ENCODE peak calls at places on chromosome 10, in four cellular contexts. L is PC-3, U is endothelial cell of umbilical vein, V is cardiac fibroblast. I is an unnamed sample.

GRCh38 chr10:118571123-118571522 is 24.3 kb downstream of the PRLHR start:
- DNase-seq in U (no peak), V (peak), L (no peak), I (no peak)

GRCh38 chr10:80465839-80466590 is 11.9 kb downstream of the TSPAN14 start:
- DNase-seq in U (no peak), V (no peak), L (no peak), I (no peak)

GRCh38 chr10:71234017-71234894 is 21.9 kb downstream of the UNC5B start:
- DNase-seq in U (no peak), L (no peak), V (no peak), I (no peak)

GRCh38 chr10:21934307-21934706 is 69.2 kb downstream of the DNAJC1 start:
- DNase-seq in U (no peak), V (peak), L (no peak), I (no peak)

GRCh38 chr10:6102128-6102527 is 13.3 kb downstream of the RBM17 start:
- DNase-seq in L (no peak), U (no peak), V (no peak), I (no peak)

GRCh38 chr10:43299579-43299978 is 32.7 kb upstream of the RASGEF1A start:
- DNase-seq in U (no peak), V (no peak), L (no peak), I (no peak)

GRCh38 chr10:132236881-132237280 is 50.1 kb downstream of the DPYSL4 start:
- DNase-seq in V (no peak), L (no peak), U (no peak), I (no peak)

GRCh38 chr10:83179371-83179770 is 959.9 kb upstream of the GHITM start:
- DNase-seq in V (no peak), U (no peak), L (no peak), I (no peak)

GRCh38 chr10:32149257-32149955 is 93.2 kb upstream of the KIF5B start:
- DNase-seq in U (peak), L (peak), V (peak), I (no peak)

GRCh38 chr10:116210588-116211346 is 62.2 kb downstream of the GFRA1 start:
- DNase-seq in L (no peak), U (no peak), V (no peak), I (no peak)

GRCh38 chr10:13950543-13950939 is 363.8 kb downstream of the PRPF18 start:
- DNase-seq in U (no peak), L (no peak), V (no peak), I (no peak)

GRCh38 chr10:124742418-124743187 is 1.6 kb downstream of the FAM53B start:
- DNase-seq in V (peak), U (peak), L (peak), I (no peak)

GRCh38 chr10:67809107-67809506 is 28.9 kb downstream of the DNAJC12 start:
- DNase-seq in V (no peak), L (no peak), U (no peak), I (no peak)

GRCh38 chr10:88439932-88440331 is 143.2 kb downstream of the RNLS start:
- DNase-seq in L (no peak), U (no peak), V (no peak), I (no peak)

GRCh38 chr10:131204406-131205152 is 106.9 kb downstream of the TCERG1L start:
- DNase-seq in L (no peak), V (no peak), U (no peak), I (no peak)

GRCh38 chr10:34109952-34110702 is 705.0 kb downstream of the PARD3 start:
- DNase-seq in U (no peak), V (no peak), L (peak), I (no peak)

GRCh38 chr10:2619927-2620326 is 447.4 kb upstream of the PFKP start:
- DNase-seq in U (no peak), L (no peak), V (no peak), I (no peak)

GRCh38 chr10:78997635-78998618 is 70.8 kb upstream of the ZMIZ1 start:
- DNase-seq in L (no peak), V (no peak), U (no peak), I (no peak)

DNA sequence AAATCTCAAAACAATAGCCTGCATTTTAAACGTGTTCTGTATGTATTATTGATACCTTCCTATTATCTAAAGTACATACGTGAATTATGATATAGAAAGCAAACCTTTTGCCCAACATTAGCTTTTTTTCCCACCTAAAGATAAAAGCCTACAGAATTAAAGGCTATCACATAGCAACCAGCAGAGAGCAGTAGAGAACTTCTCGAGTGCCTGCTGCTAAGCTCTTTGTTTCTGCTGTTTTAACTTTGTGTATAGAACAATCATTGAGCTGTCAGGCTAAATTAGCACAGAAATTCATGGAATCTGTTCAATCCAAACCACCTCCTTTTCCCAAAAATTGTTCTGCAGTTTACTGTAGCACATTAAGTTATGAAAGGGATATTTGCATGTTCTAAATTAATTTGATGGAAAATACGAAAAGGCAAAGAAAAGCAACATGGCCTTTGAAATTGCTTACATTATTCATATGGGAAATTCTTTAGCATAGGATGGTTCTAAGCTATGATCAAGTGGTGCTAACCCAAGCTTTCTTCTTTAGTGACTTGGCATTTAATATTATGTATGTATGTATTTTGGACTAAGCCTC is 1288.5 kb downstream of the GATA3 start:
- DNase-seq in V (peak), L (peak), U (peak), I (no peak)
- TF ChIP-seq CTCF in V (peak), L (peak), U (peak), I (peak)

DNA sequence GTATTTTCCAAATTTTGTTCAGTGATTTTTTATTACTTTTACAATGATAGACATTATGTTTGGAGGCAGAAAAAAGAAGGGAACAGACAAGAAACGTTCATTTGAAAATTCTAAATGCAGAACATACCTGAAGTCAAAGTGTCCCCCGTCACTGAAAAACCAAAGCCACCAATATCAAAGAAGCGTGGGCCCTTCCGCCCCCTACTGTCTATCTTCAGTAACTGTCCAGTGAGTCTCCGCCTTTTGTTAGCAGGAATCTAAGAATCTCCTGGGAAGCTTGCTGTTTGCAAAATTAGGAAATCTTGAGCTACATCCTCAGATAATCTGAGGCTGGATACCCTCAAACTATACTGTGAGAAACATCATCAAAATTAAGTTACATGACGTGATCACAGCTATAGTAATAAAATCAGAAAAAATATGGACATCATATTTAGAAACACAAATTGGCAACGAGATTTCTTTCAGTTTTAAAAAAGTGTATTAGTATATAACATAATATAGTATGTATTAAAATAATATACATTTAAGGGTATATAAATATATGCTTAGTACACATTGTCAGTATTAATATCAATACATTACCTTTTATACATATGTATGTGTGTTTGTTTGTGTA is 169.3 kb upstream of the AKR1E2 start:
- DNase-seq in V (peak), L (peak), U (peak), I (no peak)
- TF ChIP-seq CTCF in V (peak), L (peak), U (peak), I (peak)

GRCh38 chr10:15879058-15879457 is 18.8 kb upstream of the MINDY3 start:
- DNase-seq in V (peak), L (peak), U (peak), I (no peak)
- TF ChIP-seq CTCF in V (peak), L (peak), U (peak), I (peak)

GRCh38 chr10:60424971-60425370 is 35.3 kb upstream of the ANK3 start:
- DNase-seq in U (no peak), V (no peak), L (no peak), I (no peak)
- TF ChIP-seq CTCF in U (no peak), V (no peak), L (no peak), I (no peak)